ENCODE peak calls at places on chromosomes 16 and 17, in eight cellular contexts. One of them, this sample, is unnamed.

GRCh38 chr17:32481193-32481592 is 5.6 kb upstream of the CDK5R1 start:
- DNase-seq in iris pigment epithelial cell: no peak
- DNase-seq in endothelial cell of umbilical vein: no peak
- DNase-seq in HTR-8/SVneo: no peak
- DNase-seq in MM.1S: no peak
- DNase-seq in neuronal stem cell: no peak
- DNase-seq in AML-193: no peak
- DNase-seq in Ammon's horn: no peak
- DNase-seq in this sample: no peak

GRCh38 chr16:80997139-80997798 is 9.4 kb downstream of the CMC2 start:
- DNase-seq in endothelial cell of umbilical vein: peak
- DNase-seq in AML-193: no peak
- DNase-seq in MM.1S: no peak
- DNase-seq in HTR-8/SVneo: no peak
- DNase-seq in Ammon's horn: no peak
- DNase-seq in neuronal stem cell: no peak
- DNase-seq in iris pigment epithelial cell: peak
- DNase-seq in this sample: no peak

GRCh38 chr16:23079683-23080221 is 69.5 kb downstream of the USP31 start:
- DNase-seq in MM.1S: no peak
- DNase-seq in HTR-8/SVneo: no peak
- DNase-seq in endothelial cell of umbilical vein: peak
- DNase-seq in neuronal stem cell: no peak
- DNase-seq in iris pigment epithelial cell: no peak
- DNase-seq in AML-193: no peak
- DNase-seq in Ammon's horn: no peak
- DNase-seq in this sample: peak

GRCh38 chr17:6059406-6059805 is 10.8 kb upstream of the WSCD1 start:
- DNase-seq in Ammon's horn: no peak
- DNase-seq in AML-193: no peak
- DNase-seq in endothelial cell of umbilical vein: no peak
- DNase-seq in neuronal stem cell: no peak
- DNase-seq in HTR-8/SVneo: no peak
- DNase-seq in MM.1S: no peak
- DNase-seq in iris pigment epithelial cell: no peak
- DNase-seq in this sample: no peak

GRCh38 chr17:49987681-49988441 is 7.2 kb downstream of the DLX3 start:
- DNase-seq in neuronal stem cell: no peak
- DNase-seq in iris pigment epithelial cell: no peak
- DNase-seq in AML-193: peak
- DNase-seq in Ammon's horn: peak
- DNase-seq in endothelial cell of umbilical vein: no peak
- DNase-seq in MM.1S: no peak
- DNase-seq in HTR-8/SVneo: peak
- DNase-seq in this sample: no peak

GRCh38 chr16:67372664-67373063 is 20.6 kb downstream of the TPPP3 start:
- DNase-seq in HTR-8/SVneo: no peak
- DNase-seq in Ammon's horn: peak
- DNase-seq in iris pigment epithelial cell: no peak
- DNase-seq in endothelial cell of umbilical vein: peak
- DNase-seq in neuronal stem cell: no peak
- DNase-seq in MM.1S: peak
- DNase-seq in AML-193: peak
- DNase-seq in this sample: peak

GRCh38 chr16:31568577-31569359 is 41.1 kb downstream of the AHSP start:
- DNase-seq in neuronal stem cell: no peak
- DNase-seq in iris pigment epithelial cell: peak
- DNase-seq in MM.1S: no peak
- DNase-seq in Ammon's horn: no peak
- DNase-seq in endothelial cell of umbilical vein: no peak
- DNase-seq in AML-193: no peak
- DNase-seq in HTR-8/SVneo: no peak
- DNase-seq in this sample: no peak

GRCh38 chr17:80006339-80006720 is 29.3 kb downstream of the TBC1D16 start:
- DNase-seq in AML-193: no peak
- DNase-seq in neuronal stem cell: no peak
- DNase-seq in Ammon's horn: no peak
- DNase-seq in MM.1S: no peak
- DNase-seq in HTR-8/SVneo: no peak
- DNase-seq in endothelial cell of umbilical vein: no peak
- DNase-seq in iris pigment epithelial cell: no peak
- DNase-seq in this sample: no peak

GRCh38 chr17:4968916-4969550 is 1.4 kb upstream of the SPAG7 start:
- DNase-seq in MM.1S: no peak
- DNase-seq in Ammon's horn: no peak
- DNase-seq in neuronal stem cell: no peak
- DNase-seq in HTR-8/SVneo: no peak
- DNase-seq in AML-193: peak
- DNase-seq in iris pigment epithelial cell: peak
- DNase-seq in endothelial cell of umbilical vein: peak
- DNase-seq in this sample: peak

GRCh38 chr17:17108681-17109049 is 66.4 kb downstream of the MPRIP start:
- DNase-seq in Ammon's horn: peak
- DNase-seq in neuronal stem cell: no peak
- DNase-seq in endothelial cell of umbilical vein: no peak
- DNase-seq in MM.1S: no peak
- DNase-seq in iris pigment epithelial cell: no peak
- DNase-seq in HTR-8/SVneo: no peak
- DNase-seq in AML-193: no peak
- DNase-seq in this sample: no peak

GRCh38 chr16:67571464-67571863 is 9.1 kb downstream of the CTCF start:
- DNase-seq in neuronal stem cell: no peak
- DNase-seq in Ammon's horn: no peak
- DNase-seq in endothelial cell of umbilical vein: no peak
- DNase-seq in AML-193: no peak
- DNase-seq in HTR-8/SVneo: no peak
- DNase-seq in iris pigment epithelial cell: peak
- DNase-seq in MM.1S: no peak
- DNase-seq in this sample: no peak